ENCODE peak calls at places on chromosomes 5 and 9, in eight cellular contexts. D, S, M, V, X, K, U and Q are unnamed samples.

GRCh38 chr9:83422512-83422911 is 115.7 kb downstream of the FRMD3 start:
- DNase-seq in V (no peak), M (peak), D (no peak), S (no peak), U (no peak), X (no peak), K (no peak), Q (no peak)

GRCh38 chr5:151562019-151562707 is 29.0 kb downstream of the FAT2 start:
- DNase-seq in S (no peak), M (no peak), D (no peak), U (no peak), X (no peak), K (no peak), V (no peak), Q (no peak)

GRCh38 chr5:173454764-173455598 is 126.8 kb upstream of the STC2 start:
- DNase-seq in K (no peak), X (no peak), V (peak), U (no peak), M (peak), S (peak), D (peak), Q (no peak)

GRCh38 chr9:3875371-3876132 is 349.8 kb upstream of the RFX3 start:
- DNase-seq in M (no peak), V (no peak), U (no peak), K (no peak), D (no peak), S (no peak), X (no peak), Q (no peak)

GRCh38 chr5:113778147-113778546 is 264.7 kb downstream of the YTHDC2 start:
- DNase-seq in S (no peak), V (no peak), D (no peak), K (no peak), M (no peak), U (no peak), X (no peak), Q (no peak)

GRCh38 chr5:172455511-172456061 is 1.3 kb upstream of the SH3PXD2B start:
- DNase-seq in K (no peak), S (no peak), X (no peak), U (peak), V (no peak), M (no peak), D (no peak), Q (no peak)

GRCh38 chr9:92774274-92774673 is 9.6 kb upstream of the BICD2 start:
- DNase-seq in D (no peak), K (no peak), S (no peak), M (no peak), V (no peak), U (no peak), X (no peak), Q (no peak)

GRCh38 chr9:27412963-27413362 is 111.1 kb upstream of the IFNK start:
- DNase-seq in S (no peak), M (no peak), X (no peak), D (no peak), V (no peak), K (no peak), U (no peak), Q (no peak)

GRCh38 chr5:149731617-149732400 is 1.7 kb downstream of the PPARGC1B start:
- DNase-seq in S (peak), K (peak), U (peak), V (peak), M (peak), D (peak), X (peak), Q (peak)
- TF ChIP-seq POLR2A in S (no peak), K (no peak), U (no peak), V (no peak), M (peak), D (peak), X (peak), Q (no peak)

GRCh38 chr9:113345165-113345564 is 4.2 kb upstream of the BSPRY start:
- DNase-seq in X (no peak), U (no peak), V (no peak), D (no peak), K (no peak), S (no peak), M (no peak), Q (no peak)
- TF ChIP-seq CTCF in X (no peak), U (no peak), V (no peak), D (no peak), K (no peak), S (no peak), M (no peak), Q (no peak)

GRCh38 chr9:109321727-109322126 is 868 bp upstream of the EPB41L4B start:
- DNase-seq in U (no peak), K (no peak), D (no peak), X (no peak), M (no peak), S (no peak), V (no peak), Q (no peak)

GRCh38 chr9:109320338-109320733 is 523 bp downstream of the EPB41L4B start:
- DNase-seq in U (no peak), V (no peak), X (peak), M (no peak), K (no peak), S (no peak), D (peak), Q (no peak)

GRCh38 chr9:109319631-109320233 is 1.1 kb downstream of the EPB41L4B start:
- DNase-seq in V (no peak), S (no peak), K (peak), M (peak), U (peak), X (peak), D (peak), Q (no peak)

GRCh38 chr9:109319072-109319630 is 1.7 kb downstream of the EPB41L4B start:
- DNase-seq in X (peak), S (no peak), M (peak), V (no peak), D (no peak), U (peak), K (peak), Q (no peak)

DNA sequence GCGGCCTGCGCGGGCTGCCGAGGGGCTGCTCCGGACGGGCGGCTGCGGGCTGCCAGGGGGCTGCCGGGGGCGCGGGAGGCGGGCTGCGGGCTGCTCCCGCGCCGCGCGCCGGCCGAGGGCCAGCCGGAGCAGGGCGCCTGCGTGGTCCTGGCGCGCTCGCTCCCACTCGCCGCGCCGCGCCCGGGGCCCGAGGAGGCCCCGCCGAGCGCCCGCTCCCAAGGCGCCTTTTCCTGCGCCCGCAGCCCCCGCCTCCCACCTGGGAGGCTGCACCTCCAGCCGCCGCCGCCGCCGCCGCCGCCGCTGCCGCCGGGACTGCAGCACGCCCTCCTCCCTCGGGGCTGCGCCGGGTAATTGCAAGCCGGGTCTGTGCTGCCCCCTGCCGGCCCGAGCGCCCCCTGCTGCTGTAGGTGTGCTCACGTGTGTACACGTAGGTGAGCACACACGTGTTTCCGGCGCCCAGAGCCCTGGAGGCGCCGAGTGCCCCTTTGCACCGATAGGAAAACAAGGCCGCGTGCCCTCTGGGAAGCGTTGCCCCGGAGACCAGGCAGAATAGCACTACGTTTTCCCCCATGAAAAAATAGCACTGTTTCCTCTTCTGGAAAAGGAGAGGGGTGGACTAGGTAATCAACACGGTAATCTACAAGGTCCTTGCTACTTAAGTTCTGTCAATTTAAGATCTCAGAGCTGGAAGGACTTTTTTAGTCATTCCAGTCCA is at the start of gene EPB41L4B:
- DNase-seq in U (peak), V (peak), X (peak), K (peak), S (peak), M (peak), D (peak), Q (peak)
- TF ChIP-seq POLR2A in U (peak), V (no peak), X (peak), K (no peak), S (no peak), M (peak), D (no peak), Q (no peak)

DNA sequence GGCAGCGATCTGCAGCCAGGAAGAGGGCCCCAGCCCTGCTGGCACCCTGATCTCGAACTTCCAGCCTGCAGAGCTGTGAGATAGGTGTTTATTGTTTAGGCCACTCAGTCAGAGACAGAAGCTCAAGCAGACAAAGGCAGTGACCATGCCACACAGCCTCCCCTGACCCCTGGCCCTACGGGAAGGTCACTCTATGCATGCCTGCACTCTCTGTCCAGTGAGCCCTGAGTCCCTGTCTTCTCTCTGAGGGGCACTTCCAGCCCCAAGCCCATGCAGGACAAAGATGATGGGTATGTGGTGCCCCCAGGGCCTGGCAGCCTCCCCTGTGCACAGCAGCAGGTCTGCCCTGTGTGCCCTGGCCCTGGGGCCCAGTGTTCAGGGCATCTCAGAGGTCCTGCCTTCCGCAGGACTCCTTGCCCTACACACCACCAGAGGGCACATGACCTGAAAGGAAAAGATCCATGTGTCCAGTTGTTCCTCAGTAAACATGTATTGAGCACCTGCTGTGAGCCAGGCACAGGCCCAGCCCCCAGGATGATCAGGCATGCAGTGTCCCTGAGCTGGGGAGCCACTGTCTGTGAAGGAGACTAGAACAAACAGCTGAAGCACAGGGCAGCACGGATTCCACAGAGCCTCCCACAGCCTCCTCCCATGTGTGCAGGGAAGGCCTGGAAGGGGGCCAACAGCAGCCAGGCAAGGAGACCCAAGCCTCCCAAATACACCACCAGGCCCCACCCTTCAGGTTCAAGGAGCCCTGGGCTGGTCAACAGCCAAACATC is 109.3 kb downstream of the ATPSCKMT start:
- DNase-seq in X (no peak), V (no peak), K (no peak), M (no peak), U (no peak), D (peak), S (no peak), Q (no peak)
- TF ChIP-seq CTCF in X (no peak), V (no peak), K (no peak), M (no peak), U (no peak), D (peak), S (no peak), Q (no peak)

GRCh38 chr9:130195638-130196037 is 23.4 kb downstream of the NCS1 start:
- DNase-seq in S (no peak), U (no peak), K (no peak), D (no peak), X (no peak), M (no peak), V (no peak), Q (no peak)

GRCh38 chr9:130198501-130199179 is 26.4 kb downstream of the NCS1 start:
- DNase-seq in S (no peak), K (no peak), U (no peak), V (no peak), D (no peak), M (peak), X (no peak), Q (no peak)

GRCh38 chr9:130197888-130198287 is 25.7 kb downstream of the NCS1 start:
- DNase-seq in S (no peak), M (peak), U (no peak), V (no peak), K (peak), X (no peak), D (no peak), Q (no peak)

GRCh38 chr9:130197386-130197785 is 25.2 kb downstream of the NCS1 start:
- DNase-seq in K (no peak), S (no peak), V (no peak), M (no peak), D (no peak), X (no peak), U (no peak), Q (no peak)

GRCh38 chr9:130196643-130197042 is 24.4 kb downstream of the NCS1 start:
- DNase-seq in M (peak), S (no peak), V (no peak), X (no peak), D (no peak), K (peak), U (no peak), Q (no peak)
- TF ChIP-seq POLR2A in M (no peak), S (no peak), V (no peak), X (no peak), D (no peak), K (no peak), U (no peak), Q (no peak)

GRCh38 chr9:101387871-101388506 is 3.2 kb upstream of the BAAT start:
- DNase-seq in V (no peak), X (no peak), D (peak), S (no peak), K (no peak), U (no peak), M (peak), Q (no peak)

GRCh38 chr9:101393135-101393534 is 5.3 kb downstream of the MRPL50 start:
- DNase-seq in X (no peak), M (no peak), D (no peak), U (no peak), S (no peak), V (no peak), K (no peak), Q (no peak)

GRCh38 chr9:101383361-101383760 is 1.4 kb downstream of the BAAT start:
- DNase-seq in S (no peak), D (no peak), V (no peak), X (no peak), K (no peak), U (no peak), M (no peak), Q (no peak)

GRCh38 chr9:101388507-101388993 is 3.7 kb upstream of the BAAT start:
- DNase-seq in D (peak), S (no peak), X (no peak), V (no peak), U (no peak), M (no peak), K (no peak), Q (no peak)
- TF ChIP-seq CTCF in D (peak), S (no peak), X (peak), V (no peak), U (no peak), M (no peak), K (peak), Q (peak)

DNA sequence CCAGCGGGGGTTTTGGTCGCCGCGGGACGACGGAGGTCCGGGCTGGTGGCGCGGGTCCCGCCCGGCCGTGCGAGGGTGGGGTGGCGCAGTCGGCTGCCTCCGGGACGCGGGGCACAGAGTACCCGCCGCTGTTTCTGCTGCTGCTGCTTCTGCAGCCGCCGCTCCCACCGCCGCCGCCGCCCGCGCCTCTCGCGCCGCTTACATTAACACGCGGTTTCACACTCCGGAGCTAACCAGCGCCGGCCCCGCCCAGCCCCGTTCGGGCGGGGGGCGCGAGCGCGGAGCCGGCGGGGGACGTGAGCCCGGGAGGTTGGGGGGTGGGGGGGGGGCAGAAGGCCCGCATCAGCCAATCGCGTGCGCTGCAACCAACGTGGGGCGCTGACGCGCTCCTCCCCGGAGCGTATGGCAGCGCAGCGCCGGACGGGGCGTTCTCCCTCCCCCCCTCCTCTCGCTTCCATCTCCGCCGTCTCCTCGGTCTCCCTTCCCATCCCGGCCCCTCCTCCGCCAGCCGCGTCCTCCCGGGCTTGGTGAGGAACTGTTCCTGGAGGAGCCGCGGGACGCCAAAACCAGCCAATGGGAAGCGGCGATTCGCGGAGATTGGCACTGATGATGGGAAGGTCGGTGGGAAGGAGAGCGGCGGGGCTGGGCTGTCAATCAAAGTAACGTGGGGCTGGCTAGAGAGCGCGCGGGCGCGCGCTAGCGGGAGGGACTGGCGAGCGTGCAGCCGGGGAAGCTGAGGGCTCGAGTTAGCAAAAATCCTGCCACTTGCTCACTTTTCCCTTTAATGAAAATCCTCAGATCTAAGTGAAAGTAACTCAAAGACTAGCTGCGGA is at the start of gene TLE1:
- DNase-seq in K (peak), S (peak), D (peak), U (peak), X (peak), V (peak), M (peak), Q (peak)
- TF ChIP-seq POLR2A in K (no peak), S (no peak), D (no peak), U (peak), X (peak), V (peak), M (peak), Q (peak)